ENCODE peak calls at places on chromosome 5, in ten cellular contexts. R is central memory CD8-positive, alpha-beta T cell; J is T-helper 1 cell; S is OCI-LY7; K is AG09309; O is T1000; B is stimulated activated CD8-positive, alpha-beta memory T cell treated with anti-CD3 and anti-CD28 coated beads, Interleukin-15, amount 100 ng/mL, for 4 hours; C is midbrain; F is activated naive CD4-positive, alpha-beta T cell; T is NCI-H460. E is an unnamed sample.

GRCh38 chr5:100858987-100859545 is 44.0 kb downstream of the ST8SIA4 start:
- DNase-seq in F (no peak), R (no peak), S (no peak), T (no peak), B (no peak), C (no peak), J (no peak), O (no peak), K (no peak), E (no peak)

GRCh38 chr5:93899026-93899600 is 157.7 kb upstream of the POU5F2 start:
- DNase-seq in J (no peak), S (peak), T (peak), O (no peak), C (no peak), F (no peak), R (no peak), B (no peak), K (no peak), E (no peak)

GRCh38 chr5:22852807-22853670 is at the start of gene CDH12:
- DNase-seq in S (no peak), K (no peak), R (no peak), F (no peak), T (no peak), J (no peak), B (no peak), C (no peak), O (no peak), E (no peak)

GRCh38 chr5:147906326-147907095 is at the start of gene C5orf46:
- DNase-seq in R (no peak), C (no peak), F (no peak), B (no peak), T (peak), S (no peak), J (no peak), O (no peak), K (no peak), E (no peak)

GRCh38 chr5:131521252-131521651 is 113.8 kb downstream of the RAPGEF6 start:
- DNase-seq in S (no peak), B (no peak), F (no peak), J (no peak), T (no peak), O (no peak), K (no peak), R (no peak), C (no peak), E (no peak)

GRCh38 chr5:174736351-174736721 is 12.0 kb downstream of the MSX2 start:
- DNase-seq in F (no peak), R (no peak), T (no peak), J (no peak), O (no peak), B (no peak), C (no peak), S (no peak), K (peak), E (no peak)

GRCh38 chr5:150656191-150657132 is 4.6 kb upstream of the MYOZ3 start:
- DNase-seq in K (no peak), C (peak), O (peak), S (peak), J (peak), T (peak), B (peak), R (peak), F (peak), E (peak)

GRCh38 chr5:78638423-78638822 is 10.1 kb downstream of the LHFPL2 start:
- DNase-seq in F (no peak), J (no peak), O (peak), R (no peak), K (peak), B (no peak), C (peak), T (no peak), S (no peak), E (no peak)

GRCh38 chr5:43354774-43355173 is 41.6 kb upstream of the HMGCS1 start:
- DNase-seq in F (no peak), T (no peak), B (no peak), S (no peak), R (no peak), J (no peak), C (no peak), K (no peak), O (no peak), E (no peak)

GRCh38 chr5:766666-767431 is 17.7 kb downstream of the ZDHHC11B start:
- DNase-seq in B (no peak), K (no peak), T (no peak), S (no peak), J (no peak), O (no peak), C (no peak), F (no peak), R (no peak), E (no peak)

GRCh38 chr5:124746252-124746915 is at the start of gene ZNF608:
- DNase-seq in C (peak), O (no peak), R (no peak), B (no peak), F (no peak), K (no peak), S (peak), J (no peak), T (no peak), E (no peak)

GRCh38 chr5:168270446-168270845 is 21.0 kb upstream of the WWC1 start:
- DNase-seq in R (no peak), T (no peak), B (no peak), J (no peak), F (no peak), O (no peak), C (no peak), K (no peak), S (no peak), E (no peak)

GRCh38 chr5:160272889-160273288 is 39.5 kb downstream of the CCNJL start:
- DNase-seq in T (no peak), O (no peak), C (no peak), R (no peak), F (no peak), S (no peak), J (no peak), B (no peak), K (no peak), E (no peak)

GRCh38 chr5:72407541-72407940 is 87.4 kb downstream of the PTCD2 start:
- DNase-seq in K (no peak), F (no peak), O (no peak), S (no peak), J (no peak), T (no peak), C (no peak), B (no peak), R (no peak), E (no peak)

GRCh38 chr5:74286734-74287705 is 353.5 kb downstream of the ENC1 start:
- DNase-seq in J (no peak), C (no peak), B (no peak), O (no peak), T (no peak), K (no peak), F (no peak), R (no peak), S (no peak), E (no peak)

GRCh38 chr5:56585973-56586740 is 229.2 kb upstream of the MAP3K1 start:
- DNase-seq in J (no peak), T (no peak), O (no peak), F (no peak), K (no peak), R (no peak), C (no peak), B (no peak), S (no peak), E (no peak)

GRCh38 chr5:170738840-170739239 is 44.7 kb upstream of the GABRP start:
- DNase-seq in B (no peak), F (no peak), J (no peak), O (no peak), S (no peak), T (no peak), R (no peak), K (no peak), C (no peak), E (no peak)

GRCh38 chr5:111892949-111893348 is 136.0 kb upstream of the NREP start:
- DNase-seq in T (no peak), K (peak), C (no peak), J (no peak), O (no peak), S (no peak), F (no peak), B (no peak), R (no peak), E (no peak)

GRCh38 chr5:40240111-40240510 is 439.6 kb upstream of the PTGER4 start:
- DNase-seq in B (no peak), O (no peak), T (no peak), S (no peak), J (no peak), K (no peak), R (no peak), F (no peak), C (no peak), E (no peak)

GRCh38 chr5:34841816-34842215 is 2.9 kb downstream of the TTC23L start:
- DNase-seq in S (no peak), K (no peak), F (no peak), J (no peak), T (no peak), C (no peak), R (no peak), O (no peak), B (no peak), E (no peak)

GRCh38 chr5:162209005-162209605 is 141.5 kb downstream of the GABRG2 start:
- DNase-seq in J (no peak), F (no peak), B (no peak), C (peak), T (peak), R (no peak), K (no peak), O (no peak), S (peak), E (no peak)

GRCh38 chr5:167030500-167031120 is 1260.8 kb upstream of the WWC1 start:
- DNase-seq in S (no peak), O (no peak), J (no peak), B (no peak), F (no peak), K (no peak), T (peak), C (no peak), R (no peak), E (no peak)

GRCh38 chr5:41707853-41708603 is 162.2 kb downstream of the OXCT1 start:
- DNase-seq in C (no peak), B (no peak), F (no peak), S (peak), O (no peak), J (no peak), T (peak), R (no peak), K (peak), E (no peak)

GRCh38 chr5:131550606-131551005 is 84.4 kb downstream of the RAPGEF6 start:
- DNase-seq in T (no peak), K (no peak), J (no peak), C (no peak), O (no peak), B (no peak), S (no peak), R (no peak), F (no peak), E (no peak)

GRCh38 chr5:138408023-138408422 is 30.8 kb upstream of the REEP2 start:
- DNase-seq in F (no peak), R (no peak), O (no peak), C (no peak), J (no peak), T (no peak), K (no peak), B (no peak), S (peak), E (no peak)

GRCh38 chr5:108521841-108522506 is 140.1 kb upstream of the FBXL17 start:
- DNase-seq in K (peak), O (peak), S (peak), B (no peak), T (peak), R (no peak), C (peak), F (no peak), J (no peak), E (no peak)

GRCh38 chr5:179368806-179369529 is 23.7 kb upstream of the ADAMTS2 start:
- DNase-seq in K (no peak), O (no peak), B (no peak), T (no peak), J (no peak), F (no peak), C (no peak), S (no peak), R (no peak), E (no peak)

GRCh38 chr5:40860711-40861110 is 19.5 kb downstream of the CARD6 start:
- DNase-seq in T (no peak), F (no peak), S (no peak), R (no peak), C (no peak), O (no peak), B (no peak), J (no peak), K (no peak), E (no peak)

GRCh38 chr5:139795074-139796001 is at the start of gene PSD2:
- DNase-seq in B (no peak), K (no peak), R (no peak), C (peak), S (no peak), T (peak), O (no peak), J (no peak), F (no peak), E (no peak)

GRCh38 chr5:171937351-171937750 is 69.1 kb downstream of the FBXW11 start:
- DNase-seq in T (no peak), C (no peak), O (no peak), B (no peak), F (no peak), K (no peak), R (no peak), S (no peak), J (no peak), E (no peak)

GRCh38 chr5:124195416-124195815 is 551.0 kb downstream of the ZNF608 start:
- DNase-seq in O (no peak), S (no peak), C (no peak), F (no peak), J (no peak), T (no peak), B (no peak), K (no peak), R (no peak), E (no peak)

GRCh38 chr5:126031989-126032716 is 391.1 kb upstream of the GRAMD2B start:
- DNase-seq in B (no peak), R (no peak), T (no peak), C (no peak), K (no peak), O (no peak), J (no peak), F (no peak), S (no peak), E (no peak)

GRCh38 chr5:107500840-107501239 is 169.9 kb downstream of the EFNA5 start:
- DNase-seq in C (no peak), B (no peak), O (no peak), R (no peak), K (no peak), S (no peak), F (no peak), T (no peak), J (no peak), E (no peak)

GRCh38 chr5:147455321-147455720 is 54.5 kb downstream of the DPYSL3 start:
- DNase-seq in S (peak), R (no peak), T (no peak), J (no peak), O (no peak), K (peak), B (no peak), F (no peak), C (peak), E (no peak)

GRCh38 chr5:86861514-86861913 is 243.8 kb downstream of the COX7C start:
- DNase-seq in S (no peak), F (no peak), J (no peak), O (no peak), B (no peak), T (no peak), C (peak), K (no peak), R (no peak), E (no peak)

GRCh38 chr5:139847790-139848507 is 52.3 kb downstream of the PSD2 start:
- DNase-seq in B (peak), S (peak), F (peak), K (no peak), T (peak), O (no peak), R (peak), C (peak), J (peak), E (peak)

E was measured in effector CD8-positive, alpha-beta T cell.